ENCODE peak calls at places on chromosomes 6 and 20, in ten cellular contexts. R, O, F, C, U, N, B, X, J and Z are unnamed samples.

GRCh38 chr6:23498013-23498412 is 628.0 kb upstream of the NRSN1 start:
- DNase-seq in C (no peak), O (no peak), N (no peak), X (no peak), B (no peak), J (no peak), R (no peak), U (no peak), F (no peak), Z (no peak)

GRCh38 chr20:62769346-62770071 is 26.8 kb upstream of the MRGBP start:
- DNase-seq in C (no peak), F (no peak), N (no peak), X (no peak), U (no peak), R (no peak), B (no peak), O (peak; percentile 0), J (no peak), Z (no peak)

GRCh38 chr6:11054722-11055121 is 10.6 kb upstream of the ELOVL2 start:
- DNase-seq in O (no peak), F (no peak), R (no peak), X (no peak), C (no peak), N (no peak), U (no peak), B (no peak), J (no peak), Z (no peak)

GRCh38 chr6:47180633-47181032 is 129.1 kb downstream of the TNFRSF21 start:
- DNase-seq in B (no peak), X (peak; percentile 93), U (no peak), R (no peak), J (no peak), F (no peak), C (no peak), N (no peak), O (no peak), Z (no peak)

GRCh38 chr6:5657684-5658429 is 348.9 kb downstream of the NRN1 start:
- DNase-seq in R (no peak), X (peak; percentile 39), C (no peak), J (no peak), N (no peak), B (no peak), F (no peak), O (no peak), U (no peak), Z (no peak)

GRCh38 chr6:16045238-16045637 is 83.6 kb upstream of the MYLIP start:
- DNase-seq in U (no peak), B (no peak), R (no peak), N (no peak), C (no peak), X (no peak), O (no peak), J (no peak), F (no peak), Z (no peak)

GRCh38 chr6:141464490-141464889 is 668.2 kb upstream of the GJE1 start:
- DNase-seq in C (no peak), O (peak; percentile 3), F (peak; percentile 10), J (no peak), U (no peak), B (no peak), N (no peak), R (no peak), X (peak; percentile 25), Z (no peak)

GRCh38 chr20:39851459-39851858 is 837.6 kb downstream of the MAFB start:
- DNase-seq in R (no peak), F (no peak), O (no peak), X (peak; percentile 81), J (no peak), C (no peak), U (no peak), B (no peak), N (no peak), Z (no peak)

GRCh38 chr6:32393660-32394420 is 13.1 kb downstream of the BTNL2 start:
- DNase-seq in R (no peak), X (peak; percentile 17), C (no peak), N (peak; percentile 53), U (peak; percentile 30), B (no peak), O (no peak), F (no peak), J (no peak), Z (peak; percentile 14)

GRCh38 chr6:131652472-131652871 is 15.4 kb downstream of the ENPP3 start:
- DNase-seq in X (peak; percentile 58), F (no peak), R (no peak), O (no peak), B (no peak), N (no peak), J (no peak), U (no peak), C (no peak), Z (no peak)

GRCh38 chr6:103273048-103273447 is 1586.7 kb downstream of the HACE1 start:
- DNase-seq in B (no peak), F (no peak), O (no peak), X (peak; percentile 62), J (no peak), U (no peak), N (no peak), C (peak; percentile 51), R (no peak), Z (peak; percentile 1)